ENCODE peak calls at places on chromosomes 16 and 17, in six cellular contexts. L is adipocyte, J is cardiac muscle cell, R is heart left ventricle, I is stomach, G is thoracic aorta. Y is an unnamed sample.

GRCh38 chr17:40121191-40121885 is 433 bp upstream of the MSL1 start:
- DNase-seq in L (peak; percentile 87), J (peak; percentile 70), R (peak; percentile 80), I (no peak), G (no peak), Y (peak; percentile 46)

GRCh38 chr17:51442112-51442865 is 181.9 kb downstream of the UTP18 start:
- DNase-seq in L (no peak), J (no peak), R (no peak), I (no peak), G (no peak), Y (no peak)

GRCh38 chr16:1543085-1543896 is 9.8 kb downstream of the TMEM204 start:
- DNase-seq in L (no peak), J (peak; percentile 87), R (peak; percentile 90), I (peak; percentile 32), G (peak; percentile 44), Y (no peak)

GRCh38 chr17:39627170-39627716 is 491 bp downstream of the PPP1R1B start:
- DNase-seq in L (peak; percentile 19), J (no peak), R (no peak), I (no peak), G (no peak), Y (no peak)

GRCh38 chr17:61454932-61455753 is 2.9 kb downstream of the TBX4 start:
- DNase-seq in L (no peak), J (no peak), R (peak; percentile 26), I (no peak), G (no peak), Y (no peak)

GRCh38 chr17:27567563-27567859 is 63.5 kb upstream of the LGALS9 start:
- DNase-seq in L (no peak), J (no peak), R (no peak), I (no peak), G (no peak), Y (no peak)

GRCh38 chr16:4414187-4414909 is 2.0 kb downstream of the CORO7 start:
- DNase-seq in L (no peak), J (no peak), R (no peak), I (peak; percentile 48), G (no peak), Y (no peak)

GRCh38 chr17:16491703-16492612 is at the start of gene LRRC75A:
- DNase-seq in L (peak; percentile 81), J (peak; percentile 39), R (peak; percentile 75), I (peak; percentile 59), G (no peak), Y (peak; percentile 71)

GRCh38 chr17:8144401-8145295 is 7.6 kb downstream of the PER1 start:
- DNase-seq in L (no peak), J (no peak), R (peak; percentile 56), I (no peak), G (no peak), Y (no peak)

GRCh38 chr17:34499576-34499975 is 79.8 kb upstream of the TMEM132E start:
- DNase-seq in L (peak; percentile 17), J (peak; percentile 29), R (no peak), I (no peak), G (no peak), Y (peak; percentile 38)

GRCh38 chr16:23348579-23349469 is 46.7 kb downstream of the SCNN1B start:
- DNase-seq in L (no peak), J (peak; percentile 3), R (no peak), I (no peak), G (no peak), Y (peak; percentile 23)

GRCh38 chr17:6088141-6088540 is 18.0 kb downstream of the WSCD1 start:
- DNase-seq in L (no peak), J (no peak), R (no peak), I (no peak), G (no peak), Y (no peak)

GRCh38 chr17:68533887-68534700 is 21.9 kb downstream of the PRKAR1A start:
- DNase-seq in L (peak; percentile 66), J (peak; percentile 47), R (no peak), I (no peak), G (no peak), Y (no peak)

GRCh38 chr16:9870962-9871361 is 311.3 kb downstream of the GRIN2A start:
- DNase-seq in L (no peak), J (no peak), R (no peak), I (no peak), G (no peak), Y (peak; percentile 4)

GRCh38 chr17:59688008-59688407 is 19.2 kb downstream of the PTRH2 start:
- DNase-seq in L (peak; percentile 21), J (no peak), R (no peak), I (no peak), G (no peak), Y (no peak)

GRCh38 chr16:80725566-80726162 is 78.7 kb downstream of the CDYL2 start:
- DNase-seq in L (no peak), J (no peak), R (no peak), I (no peak), G (no peak), Y (no peak)

GRCh38 chr17:10162034-10162433 is 36.4 kb downstream of the GAS7 start:
- DNase-seq in L (no peak), J (peak; percentile 34), R (no peak), I (no peak), G (no peak), Y (no peak)

GRCh38 chr16:66266436-66267286 is 99.8 kb upstream of the CDH5 start:
- DNase-seq in L (peak; percentile 98), J (peak; percentile 95), R (peak; percentile 84), I (no peak), G (no peak), Y (peak; percentile 61)

GRCh38 chr16:80318107-80318506 is 222.7 kb upstream of the DYNLRB2 start:
- DNase-seq in L (no peak), J (no peak), R (no peak), I (no peak), G (no peak), Y (no peak)

GRCh38 chr16:4762205-4762604 is 4.8 kb downstream of the ZNF500 start:
- DNase-seq in L (no peak), J (no peak), R (peak; percentile 50), I (no peak), G (no peak), Y (no peak)

GRCh38 chr16:17343028-17343427 is 127.7 kb downstream of the XYLT1 start:
- DNase-seq in L (no peak), J (no peak), R (no peak), I (no peak), G (no peak), Y (no peak)

GRCh38 chr17:35068249-35068648 is 4.7 kb upstream of the RFFL start:
- DNase-seq in L (no peak), J (no peak), R (no peak), I (no peak), G (no peak), Y (no peak)

GRCh38 chr17:41967141-41967920 is 736 bp downstream of the CNP start:
- DNase-seq in L (peak; percentile 9), J (no peak), R (peak; percentile 69), I (no peak), G (no peak), Y (peak; percentile 34)

GRCh38 chr17:42608692-42609181 is 437 bp downstream of the RETREG3 start:
- DNase-seq in L (peak; percentile 49), J (no peak), R (no peak), I (no peak), G (no peak), Y (no peak)

GRCh38 chr16:9489823-9490467 is 398.5 kb downstream of the HAPSTR1 start:
- DNase-seq in L (no peak), J (no peak), R (peak; percentile 62), I (no peak), G (no peak), Y (no peak)

GRCh38 chr17:57666198-57666870 is 78.8 kb downstream of the CCDC182 start:
- DNase-seq in L (no peak), J (no peak), R (no peak), I (no peak), G (no peak), Y (no peak)

GRCh38 chr16:49003022-49003421 is 278.6 kb downstream of the CBLN1 start:
- DNase-seq in L (no peak), J (no peak), R (no peak), I (no peak), G (no peak), Y (no peak)

DNA sequence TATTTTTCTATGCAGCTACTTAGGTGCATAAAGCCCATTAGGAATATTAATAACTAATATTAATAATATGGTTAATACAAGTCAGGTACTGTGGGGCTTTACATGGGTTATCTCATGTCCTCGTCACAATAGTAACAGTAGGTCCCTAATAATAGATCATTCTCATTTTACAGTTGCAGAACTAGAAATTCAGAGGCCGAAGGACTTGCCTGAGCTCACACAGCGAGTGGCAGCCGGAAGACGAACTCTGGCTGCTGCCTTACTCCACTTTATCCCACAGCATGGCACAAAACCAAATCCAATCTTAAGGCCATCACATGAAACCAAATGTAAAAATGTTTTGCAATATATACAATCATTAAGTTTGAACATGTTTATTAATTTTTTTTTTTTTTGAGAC is 13.6 kb downstream of the GNA13 start:
- DNase-seq in L (no peak), J (no peak), R (no peak), I (no peak), G (no peak), Y (no peak)
- H3K4me1 ChIP-seq in L (peaks cover 19% of the 10 kb centered on the region), J (peaks cover 12% of the 10 kb centered on the region), R (peaks cover 50% of the 10 kb centered on the region), I (peaks cover 39% of the 10 kb centered on the region), G (peaks cover 73% of the 10 kb centered on the region), Y (peaks cover 7% of the 10 kb centered on the region)

DNA sequence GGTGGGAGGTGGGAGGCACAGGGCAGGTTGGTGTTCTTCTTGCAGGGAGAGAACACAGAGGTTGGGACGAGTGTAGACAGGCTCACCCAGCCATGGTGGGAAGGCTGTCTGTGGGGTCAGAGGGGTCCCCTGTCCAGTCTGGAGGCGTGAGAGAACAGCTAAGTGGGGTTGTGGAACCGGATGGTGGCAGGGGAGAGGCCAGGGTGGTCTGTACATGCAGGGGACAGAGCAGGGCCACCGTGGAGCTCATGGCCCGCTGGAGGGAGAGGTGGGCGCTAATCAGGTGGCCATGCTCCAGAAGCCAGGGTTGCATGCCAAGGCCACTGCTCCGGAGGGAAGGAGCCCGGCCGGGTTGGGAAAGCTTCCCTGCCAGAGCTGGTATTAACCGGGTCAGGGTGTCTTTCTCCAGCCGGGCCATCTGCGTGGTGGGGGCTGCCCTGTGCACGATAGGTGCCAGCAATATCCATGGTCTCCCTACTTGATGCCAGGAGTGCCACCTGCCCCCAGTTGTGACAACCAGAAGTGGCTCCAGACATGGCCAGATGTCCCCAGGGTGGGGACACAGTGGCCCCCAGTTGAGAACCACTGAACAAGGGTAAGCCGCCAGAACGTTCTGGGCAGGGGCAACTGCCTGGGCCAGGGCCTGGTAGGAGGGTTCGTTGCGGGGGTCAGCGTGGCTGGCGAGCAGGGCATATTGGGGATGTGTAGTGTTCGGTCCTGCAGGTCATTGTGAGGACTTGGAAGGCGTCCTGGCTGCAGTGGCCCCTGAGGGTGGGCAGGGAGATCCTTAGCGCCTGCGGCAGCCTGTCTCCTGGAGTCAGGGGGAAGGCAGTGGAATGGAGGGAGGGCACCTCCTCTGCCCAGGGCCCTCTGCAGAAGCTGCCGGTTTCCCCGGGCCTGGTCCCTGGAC is 5.1 kb downstream of the SNN start:
- DNase-seq in L (no peak), J (no peak), R (peak; percentile 77), I (no peak), G (no peak), Y (no peak)
- H3K4me3 ChIP-seq in L (no peak overlapping the region), J (no peak overlapping the region), R (no peak overlapping the region), I (no peak overlapping the region), G (no peak overlapping the region), Y (no peak overlapping the region)

GRCh38 chr16:85525464-85526117 is 87.5 kb upstream of the GSE1 start:
- DNase-seq in L (no peak), J (no peak), R (no peak), I (no peak), G (no peak), Y (no peak)
- H3K4me1 ChIP-seq in L (peaks cover 40% of the 10 kb centered on the region), J (peaks cover 54% of the 10 kb centered on the region), R (peaks cover 35% of the 10 kb centered on the region), I (peaks cover 48% of the 10 kb centered on the region), G (peaks cover 26% of the 10 kb centered on the region), Y (peaks cover 17% of the 10 kb centered on the region)

DNA sequence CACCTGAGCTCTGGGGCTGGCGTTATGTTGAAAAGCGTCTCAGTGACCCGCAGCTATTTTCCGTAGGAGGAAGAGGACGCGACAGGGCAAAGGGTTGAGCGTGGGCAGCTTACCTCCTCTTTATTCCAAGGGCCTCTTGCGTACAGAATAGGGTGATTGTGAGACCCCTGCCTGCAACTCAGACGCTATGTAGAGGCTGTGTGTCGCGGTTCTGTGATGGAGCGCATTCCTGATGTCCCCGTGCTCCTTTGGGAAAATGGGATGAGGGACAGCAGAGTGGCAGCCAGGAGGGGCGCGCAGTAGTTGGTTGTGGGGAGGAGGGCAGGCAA is 533 bp upstream of the CDH8 start:
- DNase-seq in L (no peak), J (no peak), R (no peak), I (no peak), G (no peak), Y (no peak)
- H3K4me3 ChIP-seq in L (no peak overlapping the region), J (peak overlapping the region; percentile 52), R (no peak overlapping the region), I (no peak overlapping the region), G (peak overlapping the region; percentile 73), Y (no peak overlapping the region)